ENCODE peak calls at places on chromosome 14, in nine cellular contexts. One of them, this sample, is unnamed.

GRCh38 chr14:61454545-61454944 is 133.2 kb downstream of the PRKCH start:
- DNase-seq in skeletal muscle cell: no peak
- DNase-seq in activated CD8-positive, alpha-beta memory T cell treated with anti-CD3 and anti-CD28 coated beads for 4 hours: no peak
- DNase-seq in CMK: no peak
- DNase-seq in effector CD8-positive, alpha-beta T cell: no peak
- DNase-seq in activated gamma-delta T cell treated with Interleukin-2 at 50 U/mL for 16 hours: no peak
- DNase-seq in HS-27A: no peak
- DNase-seq in retinal pigment epithelial cell: no peak
- DNase-seq in endodermal cell: no peak
- DNase-seq in this sample: no peak

GRCh38 chr14:99357151-99357550 is 85.2 kb upstream of the BCL11B start:
- DNase-seq in CMK: no peak
- DNase-seq in activated CD8-positive, alpha-beta memory T cell treated with anti-CD3 and anti-CD28 coated beads for 4 hours: no peak
- DNase-seq in retinal pigment epithelial cell: no peak
- DNase-seq in effector CD8-positive, alpha-beta T cell: no peak
- DNase-seq in activated gamma-delta T cell treated with Interleukin-2 at 50 U/mL for 16 hours: no peak
- DNase-seq in skeletal muscle cell: no peak
- DNase-seq in HS-27A: no peak
- DNase-seq in endodermal cell: no peak
- DNase-seq in this sample: no peak

GRCh38 chr14:64417042-64417770 is 29.1 kb downstream of the MTHFD1 start:
- DNase-seq in activated gamma-delta T cell treated with Interleukin-2 at 50 U/mL for 16 hours: no peak
- DNase-seq in HS-27A: no peak
- DNase-seq in skeletal muscle cell: no peak
- DNase-seq in effector CD8-positive, alpha-beta T cell: no peak
- DNase-seq in CMK: no peak
- DNase-seq in retinal pigment epithelial cell: no peak
- DNase-seq in endodermal cell: no peak
- DNase-seq in activated CD8-positive, alpha-beta memory T cell treated with anti-CD3 and anti-CD28 coated beads for 4 hours: no peak
- DNase-seq in this sample: no peak

GRCh38 chr14:88604213-88604612 is 41.4 kb downstream of the ZC3H14 start:
- DNase-seq in skeletal muscle cell: no peak
- DNase-seq in endodermal cell: no peak
- DNase-seq in effector CD8-positive, alpha-beta T cell: no peak
- DNase-seq in activated CD8-positive, alpha-beta memory T cell treated with anti-CD3 and anti-CD28 coated beads for 4 hours: no peak
- DNase-seq in retinal pigment epithelial cell: no peak
- DNase-seq in activated gamma-delta T cell treated with Interleukin-2 at 50 U/mL for 16 hours: no peak
- DNase-seq in CMK: no peak
- DNase-seq in HS-27A: no peak
- DNase-seq in this sample: no peak

GRCh38 chr14:92505826-92506225 is 7.8 kb upstream of the RIN3 start:
- DNase-seq in CMK: no peak
- DNase-seq in effector CD8-positive, alpha-beta T cell: no peak
- DNase-seq in activated gamma-delta T cell treated with Interleukin-2 at 50 U/mL for 16 hours: no peak
- DNase-seq in HS-27A: no peak
- DNase-seq in endodermal cell: no peak
- DNase-seq in skeletal muscle cell: no peak
- DNase-seq in retinal pigment epithelial cell: no peak
- DNase-seq in activated CD8-positive, alpha-beta memory T cell treated with anti-CD3 and anti-CD28 coated beads for 4 hours: no peak
- DNase-seq in this sample: no peak

GRCh38 chr14:34951286-34951685 is 31.5 kb upstream of the SRP54 start:
- DNase-seq in HS-27A: no peak
- DNase-seq in CMK: no peak
- DNase-seq in retinal pigment epithelial cell: no peak
- DNase-seq in effector CD8-positive, alpha-beta T cell: no peak
- DNase-seq in activated gamma-delta T cell treated with Interleukin-2 at 50 U/mL for 16 hours: no peak
- DNase-seq in activated CD8-positive, alpha-beta memory T cell treated with anti-CD3 and anti-CD28 coated beads for 4 hours: no peak
- DNase-seq in skeletal muscle cell: peak
- DNase-seq in endodermal cell: no peak
- DNase-seq in this sample: peak

GRCh38 chr14:93104961-93105360 is 10.8 kb downstream of the ITPK1 start:
- DNase-seq in retinal pigment epithelial cell: no peak
- DNase-seq in endodermal cell: peak
- DNase-seq in skeletal muscle cell: no peak
- DNase-seq in HS-27A: no peak
- DNase-seq in CMK: no peak
- DNase-seq in activated CD8-positive, alpha-beta memory T cell treated with anti-CD3 and anti-CD28 coated beads for 4 hours: no peak
- DNase-seq in activated gamma-delta T cell treated with Interleukin-2 at 50 U/mL for 16 hours: no peak
- DNase-seq in effector CD8-positive, alpha-beta T cell: no peak
- DNase-seq in this sample: no peak

GRCh38 chr14:92964124-92965109 is 41.5 kb downstream of the CHGA start:
- DNase-seq in skeletal muscle cell: no peak
- DNase-seq in activated CD8-positive, alpha-beta memory T cell treated with anti-CD3 and anti-CD28 coated beads for 4 hours: no peak
- DNase-seq in endodermal cell: no peak
- DNase-seq in effector CD8-positive, alpha-beta T cell: no peak
- DNase-seq in activated gamma-delta T cell treated with Interleukin-2 at 50 U/mL for 16 hours: no peak
- DNase-seq in CMK: no peak
- DNase-seq in HS-27A: no peak
- DNase-seq in retinal pigment epithelial cell: no peak
- DNase-seq in this sample: no peak

GRCh38 chr14:81219821-81220487 is 805 bp downstream of the GTF2A1 start:
- DNase-seq in activated gamma-delta T cell treated with Interleukin-2 at 50 U/mL for 16 hours: peak
- DNase-seq in activated CD8-positive, alpha-beta memory T cell treated with anti-CD3 and anti-CD28 coated beads for 4 hours: peak
- DNase-seq in HS-27A: peak
- DNase-seq in CMK: no peak
- DNase-seq in endodermal cell: peak
- DNase-seq in retinal pigment epithelial cell: no peak
- DNase-seq in skeletal muscle cell: no peak
- DNase-seq in effector CD8-positive, alpha-beta T cell: peak
- DNase-seq in this sample: no peak

GRCh38 chr14:60311417-60311816 is 62.4 kb downstream of the PPM1A start:
- DNase-seq in endodermal cell: no peak
- DNase-seq in HS-27A: no peak
- DNase-seq in activated gamma-delta T cell treated with Interleukin-2 at 50 U/mL for 16 hours: no peak
- DNase-seq in skeletal muscle cell: no peak
- DNase-seq in activated CD8-positive, alpha-beta memory T cell treated with anti-CD3 and anti-CD28 coated beads for 4 hours: no peak
- DNase-seq in effector CD8-positive, alpha-beta T cell: no peak
- DNase-seq in CMK: no peak
- DNase-seq in retinal pigment epithelial cell: no peak
- DNase-seq in this sample: peak

GRCh38 chr14:69651653-69652052 is 40.3 kb downstream of the SUSD6 start:
- DNase-seq in CMK: no peak
- DNase-seq in activated CD8-positive, alpha-beta memory T cell treated with anti-CD3 and anti-CD28 coated beads for 4 hours: no peak
- DNase-seq in effector CD8-positive, alpha-beta T cell: no peak
- DNase-seq in HS-27A: no peak
- DNase-seq in skeletal muscle cell: no peak
- DNase-seq in activated gamma-delta T cell treated with Interleukin-2 at 50 U/mL for 16 hours: no peak
- DNase-seq in endodermal cell: no peak
- DNase-seq in retinal pigment epithelial cell: no peak
- DNase-seq in this sample: no peak

GRCh38 chr14:100773331-100774163 is 46.9 kb downstream of the DLK1 start:
- DNase-seq in skeletal muscle cell: no peak
- DNase-seq in endodermal cell: peak
- DNase-seq in retinal pigment epithelial cell: no peak
- DNase-seq in HS-27A: no peak
- DNase-seq in effector CD8-positive, alpha-beta T cell: no peak
- DNase-seq in activated gamma-delta T cell treated with Interleukin-2 at 50 U/mL for 16 hours: no peak
- DNase-seq in activated CD8-positive, alpha-beta memory T cell treated with anti-CD3 and anti-CD28 coated beads for 4 hours: no peak
- DNase-seq in CMK: no peak
- DNase-seq in this sample: no peak

GRCh38 chr14:105087308-105087962 is 22.2 kb upstream of the GPR132 start:
- DNase-seq in CMK: no peak
- DNase-seq in HS-27A: no peak
- DNase-seq in skeletal muscle cell: no peak
- DNase-seq in activated gamma-delta T cell treated with Interleukin-2 at 50 U/mL for 16 hours: no peak
- DNase-seq in endodermal cell: peak
- DNase-seq in retinal pigment epithelial cell: no peak
- DNase-seq in effector CD8-positive, alpha-beta T cell: no peak
- DNase-seq in activated CD8-positive, alpha-beta memory T cell treated with anti-CD3 and anti-CD28 coated beads for 4 hours: no peak
- DNase-seq in this sample: no peak

GRCh38 chr14:50036211-50036610 is 80.2 kb downstream of the VCPKMT start:
- DNase-seq in endodermal cell: no peak
- DNase-seq in effector CD8-positive, alpha-beta T cell: no peak
- DNase-seq in activated gamma-delta T cell treated with Interleukin-2 at 50 U/mL for 16 hours: no peak
- DNase-seq in activated CD8-positive, alpha-beta memory T cell treated with anti-CD3 and anti-CD28 coated beads for 4 hours: no peak
- DNase-seq in CMK: no peak
- DNase-seq in skeletal muscle cell: no peak
- DNase-seq in retinal pigment epithelial cell: no peak
- DNase-seq in HS-27A: no peak
- DNase-seq in this sample: no peak

GRCh38 chr14:48973136-48973535 is 613.0 kb downstream of the RPS29 start:
- DNase-seq in activated CD8-positive, alpha-beta memory T cell treated with anti-CD3 and anti-CD28 coated beads for 4 hours: no peak
- DNase-seq in CMK: no peak
- DNase-seq in retinal pigment epithelial cell: peak
- DNase-seq in skeletal muscle cell: peak
- DNase-seq in endodermal cell: no peak
- DNase-seq in effector CD8-positive, alpha-beta T cell: no peak
- DNase-seq in HS-27A: no peak
- DNase-seq in activated gamma-delta T cell treated with Interleukin-2 at 50 U/mL for 16 hours: no peak
- DNase-seq in this sample: peak

GRCh38 chr14:68583527-68584275 is 209.2 kb downstream of the ZFP36L1 start:
- DNase-seq in retinal pigment epithelial cell: peak
- DNase-seq in endodermal cell: no peak
- DNase-seq in CMK: no peak
- DNase-seq in effector CD8-positive, alpha-beta T cell: no peak
- DNase-seq in skeletal muscle cell: no peak
- DNase-seq in activated gamma-delta T cell treated with Interleukin-2 at 50 U/mL for 16 hours: no peak
- DNase-seq in HS-27A: no peak
- DNase-seq in activated CD8-positive, alpha-beta memory T cell treated with anti-CD3 and anti-CD28 coated beads for 4 hours: no peak
- DNase-seq in this sample: no peak

GRCh38 chr14:68987653-68988036 is 8.5 kb upstream of the ACTN1 start:
- DNase-seq in HS-27A: no peak
- DNase-seq in retinal pigment epithelial cell: no peak
- DNase-seq in activated CD8-positive, alpha-beta memory T cell treated with anti-CD3 and anti-CD28 coated beads for 4 hours: no peak
- DNase-seq in endodermal cell: peak
- DNase-seq in CMK: no peak
- DNase-seq in effector CD8-positive, alpha-beta T cell: no peak
- DNase-seq in skeletal muscle cell: no peak
- DNase-seq in activated gamma-delta T cell treated with Interleukin-2 at 50 U/mL for 16 hours: no peak
- DNase-seq in this sample: no peak